ENCODE peak calls at places on chromosome 21, in eight cellular contexts. Y is endothelial cell, E is epithelial cell of esophagus, T is breast epithelium, X is neural progenitor cell, K is foreskin keratinocyte, P is neural crest cell, H is H1. N is an unnamed sample.

GRCh38 chr21:39885119-39885848 is 18.0 kb downstream of the PCP4 start:
- DNase-seq in P (peak), E (no peak), H (no peak), T (no peak), K (no peak), X (peak), Y (no peak), N (no peak)

GRCh38 chr21:38751379-38752050 is 54.2 kb upstream of the ETS2 start:
- DNase-seq in Y (no peak), X (no peak), P (no peak), T (no peak), K (no peak), H (no peak), E (no peak), N (no peak)

GRCh38 chr21:14523234-14523633 is 22.9 kb downstream of the SAMSN1 start:
- DNase-seq in X (no peak), H (no peak), Y (no peak), E (peak), P (no peak), T (no peak), K (no peak), N (peak)

GRCh38 chr21:34722684-34723300 is 54.0 kb downstream of the CLIC6 start:
- DNase-seq in T (no peak), E (no peak), X (peak), Y (peak), P (peak), K (no peak), H (peak), N (peak)

GRCh38 chr21:14120091-14120734 is 90.5 kb downstream of the LIPI start:
- DNase-seq in E (peak), T (no peak), Y (peak), K (no peak), P (peak), H (peak), X (peak), N (peak)

GRCh38 chr21:16195476-16195875 is 465.7 kb downstream of the USP25 start:
- DNase-seq in Y (no peak), T (no peak), H (no peak), E (peak), P (no peak), K (peak), X (no peak), N (no peak)

GRCh38 chr21:40534886-40535285 is 312.1 kb downstream of the DSCAM start:
- DNase-seq in Y (no peak), P (no peak), E (no peak), X (no peak), T (no peak), H (no peak), K (no peak), N (no peak)

GRCh38 chr21:35204850-35205564 is 155.9 kb upstream of the RUNX1 start:
- DNase-seq in E (no peak), Y (peak), P (no peak), K (no peak), H (no peak), T (no peak), X (no peak), N (peak)

GRCh38 chr21:36047139-36047538 is 13.2 kb downstream of the SETD4 start:
- DNase-seq in Y (no peak), P (no peak), X (no peak), T (no peak), E (no peak), H (no peak), K (no peak), N (no peak)

GRCh38 chr21:42844411-42845113 is 34.8 kb downstream of the WDR4 start:
- DNase-seq in Y (no peak), E (no peak), K (no peak), X (no peak), T (peak), H (no peak), P (no peak), N (no peak)

GRCh38 chr21:29342394-29342957 is 43.8 kb downstream of the BACH1 start:
- DNase-seq in E (peak), K (peak), X (no peak), H (no peak), P (no peak), Y (no peak), T (no peak), N (peak)

GRCh38 chr21:29235714-29236197 is 63.0 kb upstream of the BACH1 start:
- DNase-seq in X (no peak), P (no peak), E (no peak), T (no peak), H (no peak), K (no peak), Y (no peak), N (peak)

GRCh38 chr21:32102426-32102825 is 176.4 kb downstream of the MIS18A start:
- DNase-seq in X (no peak), E (no peak), K (no peak), H (no peak), Y (no peak), T (no peak), P (no peak), N (no peak)

GRCh38 chr21:34807881-34808568 is 139.2 kb downstream of the CLIC6 start:
- DNase-seq in K (peak), P (no peak), Y (no peak), H (no peak), X (no peak), T (no peak), E (peak), N (peak)

GRCh38 chr21:34100337-34100736 is 27.0 kb downstream of the MRPS6 start:
- DNase-seq in X (peak), E (no peak), P (no peak), K (no peak), Y (no peak), T (no peak), H (no peak), N (no peak)

GRCh38 chr21:32141009-32141357 is 137.9 kb downstream of the MIS18A start:
- DNase-seq in H (no peak), Y (no peak), X (no peak), T (no peak), K (no peak), P (no peak), E (no peak), N (no peak)

GRCh38 chr21:29697555-29698193 is 242.1 kb downstream of the GRIK1 start:
- DNase-seq in Y (no peak), P (no peak), H (no peak), E (no peak), K (no peak), X (no peak), T (no peak), N (peak)

GRCh38 chr21:34536820-34537219 is 24.8 kb upstream of the KCNE1 start:
- DNase-seq in E (peak), K (no peak), Y (no peak), T (no peak), X (no peak), H (no peak), P (no peak), N (no peak)

GRCh38 chr21:33433425-33434114 is 30.4 kb downstream of the IFNGR2 start:
- DNase-seq in H (no peak), Y (no peak), E (no peak), K (no peak), X (no peak), T (no peak), P (no peak), N (no peak)

GRCh38 chr21:39911286-39911685 is 44.0 kb downstream of the PCP4 start:
- DNase-seq in E (no peak), H (no peak), P (no peak), T (no peak), K (no peak), Y (no peak), X (peak), N (no peak)

GRCh38 chr21:36120304-36120902 is 14.5 kb upstream of the CBR3 start:
- DNase-seq in Y (no peak), P (no peak), T (no peak), K (no peak), E (no peak), H (no peak), X (no peak), N (no peak)

GRCh38 chr21:25515484-25516405 is 91.5 kb downstream of the MRPL39 start:
- DNase-seq in E (no peak), H (no peak), T (no peak), Y (no peak), P (no peak), X (no peak), K (no peak), N (no peak)

GRCh38 chr21:21165063-21165645 is 166.9 kb downstream of the NCAM2 start:
- DNase-seq in E (no peak), P (no peak), H (no peak), X (no peak), T (no peak), Y (no peak), K (no peak), N (no peak)

GRCh38 chr21:14838400-14838799 is 226.4 kb downstream of the NRIP1 start:
- DNase-seq in K (no peak), P (no peak), Y (no peak), H (no peak), E (no peak), T (no peak), X (peak), N (no peak)

GRCh38 chr21:42841156-42841915 is 38.0 kb downstream of the WDR4 start:
- DNase-seq in X (no peak), K (no peak), E (no peak), Y (no peak), T (no peak), P (no peak), H (no peak), N (no peak)

GRCh38 chr21:34348890-34349519 is 14.8 kb upstream of the KCNE2 start:
- DNase-seq in P (no peak), E (no peak), H (no peak), X (no peak), K (no peak), Y (no peak), T (no peak), N (no peak)

GRCh38 chr21:30962013-30962412 is 76.3 kb downstream of the KRTAP19-8 start:
- DNase-seq in X (peak), E (no peak), K (no peak), Y (no peak), T (no peak), P (no peak), H (no peak), N (no peak)

GRCh38 chr21:31530918-31531705 is 128.4 kb upstream of the SOD1 start:
- DNase-seq in P (no peak), Y (no peak), T (no peak), E (peak), H (no peak), X (no peak), K (no peak), N (no peak)

GRCh38 chr21:14493731-14494130 is 52.4 kb downstream of the SAMSN1 start:
- DNase-seq in H (no peak), E (no peak), X (no peak), Y (no peak), P (no peak), T (no peak), K (no peak), N (no peak)

GRCh38 chr21:34969431-34970036 is 79.6 kb downstream of the RUNX1 start:
- DNase-seq in P (no peak), Y (no peak), X (no peak), T (no peak), H (no peak), E (no peak), K (no peak), N (no peak)

GRCh38 chr21:29256125-29256895 is 42.4 kb upstream of the BACH1 start:
- DNase-seq in E (no peak), P (no peak), Y (no peak), K (no peak), X (no peak), T (no peak), H (no peak), N (no peak)

GRCh38 chr21:37396855-37397254 is 30.3 kb downstream of the DYRK1A start:
- DNase-seq in K (no peak), T (no peak), X (no peak), E (no peak), Y (no peak), H (no peak), P (no peak), N (no peak)
- TF ChIP-seq CTCF in K (no peak), T (no peak), X (no peak), E (no peak), Y (no peak), H (peak), P (no peak), N (no peak)

GRCh38 chr21:44761011-44761729 is 40.5 kb downstream of the UBE2G2 start:
- DNase-seq in T (no peak), E (peak), Y (no peak), H (no peak), K (no peak), P (no peak), X (peak), N (peak)
- TF ChIP-seq CTCF in T (no peak), E (peak), Y (no peak), H (no peak), K (peak), P (peak), X (peak), N (no peak)

DNA sequence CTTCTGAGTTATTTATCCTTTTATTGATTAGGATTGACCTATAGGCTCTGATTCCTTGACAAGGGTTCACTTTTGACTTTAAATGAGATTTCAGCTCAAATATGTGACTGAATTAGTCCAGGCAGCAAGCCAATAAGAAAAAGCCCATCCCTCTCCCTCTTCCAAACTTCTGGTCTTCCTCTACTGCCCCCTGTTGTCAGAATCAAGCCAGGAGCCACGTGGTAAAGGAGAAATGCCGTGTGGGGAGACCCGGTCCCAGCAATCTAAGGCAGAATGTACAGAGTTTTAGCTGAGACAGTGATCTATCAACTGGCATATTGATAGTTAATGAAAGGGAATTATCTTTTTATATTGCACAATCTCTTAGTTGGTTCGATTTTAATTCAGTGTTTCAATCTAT is 5.2 kb downstream of the ADAMTS5 start:
- DNase-seq in X (peak), Y (peak), T (no peak), E (no peak), H (peak), P (no peak), K (no peak), N (no peak)
- TF ChIP-seq CTCF in X (peak), Y (peak), T (no peak), E (no peak), H (peak), P (peak), K (peak), N (no peak)

GRCh38 chr21:43928726-43929125 is 63.7 kb downstream of the AGPAT3 start:
- DNase-seq in K (no peak), X (no peak), E (peak), P (no peak), Y (no peak), T (no peak), H (no peak), N (no peak)

GRCh38 chr21:43930074-43930847 is 65.2 kb downstream of the AGPAT3 start:
- DNase-seq in P (no peak), T (no peak), K (no peak), Y (no peak), E (no peak), X (no peak), H (no peak), N (no peak)

GRCh38 chr21:43930848-43931384 is 65.9 kb downstream of the AGPAT3 start:
- DNase-seq in H (no peak), Y (no peak), P (no peak), T (no peak), K (no peak), X (no peak), E (no peak), N (no peak)

GRCh38 chr21:43928230-43928607 is 63.2 kb downstream of the AGPAT3 start:
- DNase-seq in P (no peak), E (no peak), Y (no peak), T (no peak), H (no peak), K (no peak), X (no peak), N (no peak)

GRCh38 chr21:43929217-43929971 is 64.4 kb downstream of the AGPAT3 start:
- DNase-seq in K (no peak), Y (no peak), P (no peak), X (no peak), T (no peak), E (no peak), H (peak), N (no peak)
- TF ChIP-seq CTCF in K (no peak), Y (no peak), P (no peak), X (no peak), T (no peak), E (no peak), H (no peak), N (no peak)

DNA sequence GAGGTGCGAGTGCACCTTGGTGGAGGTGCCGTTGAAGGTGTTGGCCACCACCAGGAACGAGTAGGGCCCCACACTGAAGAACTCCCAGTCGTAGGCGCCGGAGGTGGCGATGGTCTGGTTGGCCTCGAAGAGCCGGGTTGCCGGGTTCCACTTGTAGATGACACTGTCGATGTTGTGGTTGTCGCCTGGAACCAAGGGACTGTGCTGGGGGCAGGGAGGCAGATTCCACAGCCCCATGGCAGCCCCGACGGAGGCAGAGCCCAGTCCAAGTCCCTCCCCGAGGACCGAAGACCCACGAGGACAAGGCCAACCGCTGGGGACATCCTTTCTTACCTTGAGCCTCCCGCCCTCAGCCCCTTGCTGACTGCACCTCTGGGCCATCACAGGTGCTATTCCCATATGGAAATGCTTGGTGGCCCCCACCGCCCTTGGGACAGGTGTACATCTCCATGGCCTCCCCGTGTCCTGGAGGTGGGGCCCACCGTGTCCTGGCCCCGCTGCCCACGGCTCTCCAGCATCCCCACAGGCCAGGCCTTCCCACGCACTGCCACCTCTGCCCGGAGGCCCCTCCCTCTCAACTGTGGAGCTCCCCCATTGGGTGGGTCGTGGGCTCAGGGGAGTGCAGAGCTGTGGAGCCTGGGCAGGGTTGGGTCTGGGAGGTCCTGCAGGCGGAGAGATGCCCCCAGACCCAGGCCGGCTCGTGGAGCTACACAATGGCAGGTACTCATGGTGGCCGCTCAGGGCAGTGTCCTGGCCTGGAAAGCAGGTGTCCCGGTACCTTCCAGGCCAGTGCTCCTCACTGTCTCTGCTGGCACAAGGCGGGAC is 17.9 kb downstream of the KRTAP10-1 start:
- DNase-seq in P (no peak), T (no peak), E (no peak), H (no peak), K (no peak), Y (no peak), X (no peak), N (no peak)
- TF ChIP-seq CTCF in P (no peak), T (no peak), E (no peak), H (no peak), K (no peak), Y (no peak), X (no peak), N (no peak)

DNA sequence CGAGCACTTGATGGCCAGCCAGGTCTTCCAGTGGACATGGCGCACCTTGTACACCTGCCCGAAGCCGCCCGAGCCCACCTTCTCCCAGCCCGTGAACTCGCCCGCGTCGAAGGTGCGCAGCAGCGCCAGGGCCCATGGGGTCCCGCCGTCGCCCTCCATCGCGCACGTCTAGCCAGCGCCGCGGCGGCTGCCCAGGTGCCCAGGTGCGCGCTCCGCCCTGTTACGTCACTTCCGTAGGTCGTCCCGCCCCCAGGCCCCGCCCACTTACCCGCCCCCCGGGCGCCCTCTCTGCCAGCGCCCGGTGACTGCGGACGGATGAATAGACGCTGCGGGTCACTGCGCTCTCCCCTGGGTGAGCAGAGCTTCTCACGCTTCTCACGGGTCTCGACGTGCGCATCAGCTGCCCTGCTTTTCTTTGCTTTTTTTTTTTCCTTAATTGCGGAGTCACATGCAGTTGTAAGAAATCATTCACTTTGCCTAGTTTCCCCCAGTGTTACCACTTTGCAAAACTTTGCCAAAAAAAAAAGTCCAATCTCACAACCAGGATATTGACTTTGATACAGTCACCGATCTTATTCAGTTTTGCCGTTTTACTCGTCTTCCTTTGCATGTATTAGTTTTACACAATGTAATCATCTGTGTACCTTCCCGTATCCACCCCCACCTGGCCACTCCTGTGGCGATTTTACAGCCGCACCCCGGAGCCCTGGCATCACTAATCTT is at the start of gene RIPK4:
- DNase-seq in T (peak), K (peak), P (no peak), X (peak), E (peak), H (peak), Y (peak), N (peak)
- TF ChIP-seq CTCF in T (no peak), K (no peak), P (no peak), X (no peak), E (no peak), H (no peak), Y (no peak), N (no peak)

GRCh38 chr21:45618846-45619485 is 24.6 kb upstream of the PCBP3 start:
- DNase-seq in K (no peak), Y (no peak), H (no peak), E (no peak), X (no peak), P (no peak), T (no peak), N (no peak)

GRCh38 chr21:45620201-45620600 is 23.3 kb upstream of the PCBP3 start:
- DNase-seq in P (no peak), X (no peak), E (no peak), K (no peak), Y (no peak), T (no peak), H (no peak), N (no peak)

GRCh38 chr21:45615145-45615711 is 28.3 kb upstream of the PCBP3 start:
- DNase-seq in X (no peak), T (no peak), P (no peak), E (no peak), H (no peak), Y (no peak), K (no peak), N (peak)

GRCh38 chr21:45618287-45618686 is 25.2 kb upstream of the PCBP3 start:
- DNase-seq in P (no peak), X (peak), T (no peak), H (no peak), Y (no peak), K (no peak), E (no peak), N (no peak)

GRCh38 chr21:45617021-45617930 is 26.2 kb upstream of the PCBP3 start:
- DNase-seq in P (no peak), H (no peak), E (no peak), X (peak), T (no peak), Y (no peak), K (no peak), N (no peak)
- TF ChIP-seq CTCF in P (no peak), H (peak), E (no peak), X (peak), T (no peak), Y (no peak), K (no peak), N (no peak)

N was measured in GM13976.